ENCODE peak calls at places on chromosomes 16 and 17, in nine cellular contexts. O is esophagus squamous epithelium, U is osteoblast, W is uterus, Z is cardiac muscle cell, F is kidney, I is fibroblast of villous mesenchyme, T is upper lobe of left lung, P is foreskin fibroblast. K is an unnamed sample.

GRCh38 chr16:55052335-55053070 is 121.8 kb downstream of the IRX5 start:
- DNase-seq in O (no peak), U (peak; percentile 93), W (no peak), Z (no peak), F (no peak), I (peak; percentile 24), T (no peak), P (peak; percentile 14), K (no peak)

GRCh38 chr17:7711356-7711755 is 6.2 kb upstream of the DNAH2 start:
- DNase-seq in O (no peak), U (peak; percentile 48), W (no peak), Z (no peak), F (no peak), I (no peak), T (no peak), P (peak; percentile 11), K (no peak)

GRCh38 chr16:27717726-27718125 is 167.8 kb downstream of the KATNIP start:
- DNase-seq in O (no peak), U (no peak), W (no peak), Z (no peak), F (peak; percentile 18), I (no peak), T (no peak), P (no peak), K (no peak)

GRCh38 chr17:27244481-27245223 is 49.3 kb upstream of the WSB1 start:
- DNase-seq in O (no peak), U (peak; percentile 92), W (peak; percentile 84), Z (no peak), F (peak; percentile 87), I (peak; percentile 99), T (peak; percentile 75), P (peak; percentile 96), K (peak; percentile 81)

GRCh38 chr16:81035975-81036750 is 521 bp downstream of the ATMIN start:
- DNase-seq in O (no peak), U (peak; percentile 88), W (no peak), Z (peak; percentile 55), F (peak; percentile 84), I (peak; percentile 40), T (peak; percentile 28), P (peak; percentile 52), K (peak; percentile 27)

GRCh38 chr16:49460786-49461470 is 87.3 kb downstream of the C16orf78 start:
- DNase-seq in O (no peak), U (no peak), W (no peak), Z (no peak), F (no peak), I (no peak), T (no peak), P (no peak), K (no peak)

GRCh38 chr17:47717845-47718621 is 15.0 kb upstream of the TBX21 start:
- DNase-seq in O (no peak), U (no peak), W (no peak), Z (no peak), F (no peak), I (no peak), T (no peak), P (peak; percentile 44), K (no peak)

GRCh38 chr16:359871-360697 is 7.6 kb upstream of the AXIN1 start:
- DNase-seq in O (no peak), U (peak; percentile 90), W (no peak), Z (no peak), F (peak; percentile 75), I (no peak), T (no peak), P (no peak), K (no peak)

GRCh38 chr16:14608111-14608566 is 21.9 kb downstream of the PARN start:
- DNase-seq in O (no peak), U (no peak), W (no peak), Z (no peak), F (no peak), I (no peak), T (no peak), P (no peak), K (no peak)

GRCh38 chr17:81004336-81005015 is 12.8 kb downstream of the CHMP6 start:
- DNase-seq in O (no peak), U (peak; percentile 87), W (no peak), Z (no peak), F (peak; percentile 75), I (no peak), T (no peak), P (no peak), K (no peak)

GRCh38 chr17:75152971-75153853 is 1.1 kb downstream of the JPT1 start:
- DNase-seq in O (no peak), U (peak; percentile 69), W (no peak), Z (peak; percentile 38), F (no peak), I (peak; percentile 29), T (peak; percentile 48), P (peak; percentile 64), K (peak; percentile 29)

GRCh38 chr17:76654408-76654807 is 10.9 kb upstream of the ST6GALNAC1 start:
- DNase-seq in O (no peak), U (peak; percentile 37), W (no peak), Z (no peak), F (no peak), I (no peak), T (no peak), P (no peak), K (no peak)

GRCh38 chr16:66324785-66325184 is 41.7 kb upstream of the CDH5 start:
- DNase-seq in O (no peak), U (peak; percentile 92), W (no peak), Z (peak; percentile 48), F (peak; percentile 49), I (no peak), T (no peak), P (no peak), K (no peak)
- TF ChIP-seq CTCF in O (no peak), U (peak; percentile 24), W (no peak), Z (peak; percentile 29), F (no peak), I (peak; percentile 22), T (no peak), P (no peak), K (peak; percentile 30)

GRCh38 chr16:89484088-89484501 is 6.3 kb downstream of the ANKRD11 start:
- DNase-seq in O (no peak), U (no peak), W (no peak), Z (no peak), F (no peak), I (peak; percentile 55), T (no peak), P (no peak), K (no peak)
- H3K4me3 ChIP-seq in O (no peak overlapping the region), U (no peak overlapping the region), W (no peak overlapping the region), Z (no peak overlapping the region), F (no peak overlapping the region), I (no peak overlapping the region), T (no peak overlapping the region), P (no peak overlapping the region), K (no peak overlapping the region)

GRCh38 chr17:73197141-73197540 is 4.3 kb downstream of the COG1 start:
- DNase-seq in O (no peak), U (no peak), W (no peak), Z (no peak), F (no peak), I (no peak), T (no peak), P (no peak), K (no peak)

GRCh38 chr17:73194514-73195222 is 1.8 kb downstream of the COG1 start:
- DNase-seq in O (no peak), U (peak; percentile 95), W (no peak), Z (no peak), F (no peak), I (peak; percentile 53), T (no peak), P (peak; percentile 76), K (peak; percentile 79)

GRCh38 chr17:73198201-73198929 is 5.5 kb downstream of the COG1 start:
- DNase-seq in O (no peak), U (no peak), W (no peak), Z (no peak), F (no peak), I (no peak), T (no peak), P (peak; percentile 15), K (no peak)

GRCh38 chr17:73198930-73199260 is 6.0 kb downstream of the COG1 start:
- DNase-seq in O (no peak), U (no peak), W (no peak), Z (no peak), F (no peak), I (no peak), T (no peak), P (no peak), K (no peak)

GRCh38 chr17:73196500-73196899 is 3.6 kb downstream of the COG1 start:
- DNase-seq in O (no peak), U (no peak), W (no peak), Z (peak; percentile 57), F (no peak), I (peak; percentile 57), T (peak; percentile 46), P (peak; percentile 19), K (peak; percentile 42)
- TF ChIP-seq CTCF in O (no peak), U (peak; percentile 50), W (peak; percentile 13), Z (peak; percentile 58), F (peak; percentile 17), I (peak; percentile 55), T (no peak), P (peak; percentile 25), K (peak; percentile 52)

GRCh38 chr16:67173323-67173722 is 3.0 kb downstream of the NOL3 start:
- DNase-seq in O (no peak), U (no peak), W (no peak), Z (no peak), F (no peak), I (no peak), T (no peak), P (no peak), K (no peak)
- H3K4me3 ChIP-seq in O (peak overlapping the region; percentile 37), U (peak overlapping the region; percentile 78), W (peak overlapping the region; percentile 37), Z (peak overlapping the region; percentile 27), F (peak overlapping the region; percentile 47), I (peak overlapping the region; percentile 60), T (peak overlapping the region; percentile 53), P (peak overlapping the region; percentile 52), K (no peak overlapping the region)

DNA sequence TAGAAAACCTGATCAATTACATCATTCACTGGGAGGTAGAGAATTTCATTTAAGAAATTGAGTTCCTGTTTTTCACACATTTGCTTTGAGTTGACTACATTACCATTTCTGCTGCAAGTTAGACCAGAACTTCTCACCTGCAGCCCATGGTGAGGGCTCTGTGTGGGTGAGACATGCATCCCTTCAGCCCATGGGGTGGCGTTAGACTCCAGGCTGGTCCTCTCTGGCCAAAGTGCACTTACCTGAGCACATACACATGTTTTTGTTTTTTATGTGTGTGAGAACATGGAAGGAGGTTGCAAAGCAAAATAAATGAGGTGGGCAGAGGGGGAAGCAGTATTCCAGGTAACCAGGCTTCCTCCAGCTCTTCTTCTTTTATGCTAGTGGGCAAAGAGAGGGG is 470.2 kb downstream of the PMP22 start:
- DNase-seq in O (no peak), U (no peak), W (no peak), Z (no peak), F (no peak), I (no peak), T (no peak), P (no peak), K (no peak)
- TF ChIP-seq CTCF in O (no peak), U (no peak), W (no peak), Z (no peak), F (no peak), I (no peak), T (no peak), P (no peak), K (no peak)

K was measured in astrocyte of the spinal cord.